ENCODE peak calls at places on chromosomes 13 and 19, in ten cellular contexts. H is AG08396; J is T-helper 17 cell; E is RPMI7951; N is NCI-H1092; F is heart right ventricle; D is 8988T; M is CD4-positive, CD25-positive, alpha-beta regulatory T cell; Y is neural crest cell; R is caudate nucleus. P is an unnamed sample.

GRCh38 chr13:36275190-36276002 is 22.2 kb downstream of the CCDC169 start:
- DNase-seq in M (peak), D (no peak), J (no peak), Y (peak), N (peak), F (peak), E (peak), H (peak), R (no peak), P (no peak)

GRCh38 chr19:9793051-9793591 is 24.6 kb upstream of the ZNF846 start:
- DNase-seq in N (no peak), Y (no peak), R (no peak), D (no peak), H (no peak), E (peak), F (peak), M (peak), J (no peak), P (no peak)

GRCh38 chr13:50979187-50979586 is 69.6 kb downstream of the RNASEH2B start:
- DNase-seq in Y (no peak), J (no peak), F (no peak), M (no peak), R (no peak), D (no peak), H (no peak), E (no peak), N (no peak), P (no peak)

GRCh38 chr19:47512183-47512947 is 2.5 kb downstream of the NAPA start:
- DNase-seq in J (no peak), D (no peak), M (no peak), E (no peak), Y (no peak), N (no peak), F (no peak), H (no peak), R (no peak), P (no peak)

GRCh38 chr13:80716610-80717081 is 375.7 kb upstream of the SPRY2 start:
- DNase-seq in J (no peak), M (no peak), D (no peak), F (peak), R (no peak), N (peak), H (no peak), Y (no peak), E (no peak), P (no peak)

GRCh38 chr13:102045713-102046112 is 356.1 kb downstream of the FGF14 start:
- DNase-seq in M (no peak), D (no peak), F (no peak), H (no peak), N (no peak), J (no peak), R (no peak), E (no peak), Y (no peak), P (no peak)

GRCh38 chr13:78610381-78610883 is 7.1 kb upstream of the POU4F1 start:
- DNase-seq in Y (no peak), M (no peak), F (no peak), J (no peak), E (no peak), N (no peak), D (no peak), H (no peak), R (no peak), P (no peak)

GRCh38 chr13:77980592-77980991 is 62.0 kb upstream of the EDNRB start:
- DNase-seq in R (no peak), M (no peak), E (peak), H (peak), D (no peak), Y (no peak), J (no peak), N (no peak), F (peak), P (no peak)

GRCh38 chr13:50587839-50588373 is 255.6 kb downstream of the DLEU7 start:
- DNase-seq in N (no peak), M (no peak), J (no peak), E (peak), D (no peak), R (no peak), F (no peak), H (no peak), Y (no peak), P (no peak)

GRCh38 chr13:32045963-32046785 is 14.6 kb downstream of the FRY start:
- DNase-seq in Y (no peak), M (peak), D (no peak), H (no peak), F (no peak), E (peak), N (no peak), J (no peak), R (no peak), P (no peak)

GRCh38 chr13:113043931-113044330 is 61.7 kb upstream of the F7 start:
- DNase-seq in R (no peak), J (no peak), D (no peak), N (no peak), H (no peak), Y (no peak), M (no peak), F (no peak), E (no peak), P (no peak)

GRCh38 chr19:17351815-17352435 is 14.6 kb downstream of the GTPBP3 start:
- DNase-seq in J (no peak), D (no peak), F (no peak), H (no peak), Y (no peak), E (no peak), R (no peak), N (no peak), M (no peak), P (no peak)

GRCh38 chr13:99982021-99982740 is 597 bp downstream of the ZIC2 start:
- DNase-seq in M (no peak), Y (no peak), F (no peak), E (peak), H (no peak), J (no peak), N (peak), R (no peak), D (no peak), P (no peak)

GRCh38 chr19:5587661-5588060 is 19.9 kb upstream of the TINCR start:
- DNase-seq in Y (no peak), H (no peak), E (no peak), N (no peak), D (no peak), F (no peak), J (no peak), M (no peak), R (no peak), P (no peak)

GRCh38 chr13:73000027-73000674 is 58.7 kb upstream of the KLF5 start:
- DNase-seq in D (no peak), F (no peak), E (peak), M (peak), J (no peak), R (no peak), Y (no peak), H (no peak), N (no peak), P (no peak)

GRCh38 chr19:44718441-44719261 is 19.7 kb downstream of the CEACAM16 start:
- DNase-seq in E (peak), Y (no peak), R (no peak), N (no peak), D (no peak), J (no peak), M (no peak), H (peak), F (peak), P (no peak)

GRCh38 chr13:45627656-45628055 is 12.1 kb upstream of the ERICH6B start:
- DNase-seq in H (no peak), R (no peak), Y (no peak), M (no peak), F (no peak), D (no peak), N (no peak), J (no peak), E (no peak), P (no peak)

GRCh38 chr13:105220886-105221285 is 1314.6 kb downstream of the EFNB2 start:
- DNase-seq in H (no peak), N (no peak), E (no peak), F (no peak), D (no peak), Y (no peak), M (no peak), R (no peak), J (no peak), P (no peak)

GRCh38 chr19:58095328-58095727 is 2.7 kb downstream of the ZSCAN18 start:
- DNase-seq in Y (no peak), J (no peak), D (no peak), E (no peak), F (no peak), N (no peak), H (no peak), M (no peak), R (no peak), P (no peak)

GRCh38 chr13:110520431-110521295 is 40.9 kb downstream of the RAB20 start:
- DNase-seq in D (no peak), R (peak), M (no peak), F (peak), H (peak), N (peak), J (no peak), E (peak), Y (no peak), P (peak)

P was measured in hypothalamus.